ENCODE peak calls at places on chromosomes 11 and 22, in nine cellular contexts. D is smooth muscle cell of the brain vasculature, G is NCI-H510A treated with DMSO at 0.1 percent for 48 hours, U is DMS153, I is erythroblast, H is foreskin fibroblast, P is activated T-cell treated with anti-CD3 and anti-CD28 coated beads for 1 hour, M is amygdala, L is HFF-Myc. N is an unnamed sample.

GRCh38 chr11:80595011-80595410 is 1154.2 kb upstream of the TENM4 start:
- DNase-seq in D (no peak), G (no peak), U (no peak), I (peak), H (no peak), P (no peak), M (no peak), L (no peak), N (peak)

GRCh38 chr11:74373382-74373781 is 24.9 kb downstream of the PGM2L1 start:
- DNase-seq in D (no peak), G (no peak), U (no peak), I (no peak), H (no peak), P (no peak), M (no peak), L (no peak), N (no peak)

GRCh38 chr11:120184946-120185677 is 25.7 kb upstream of the OAF start:
- DNase-seq in D (no peak), G (no peak), U (no peak), I (no peak), H (no peak), P (no peak), M (no peak), L (no peak), N (no peak)

GRCh38 chr22:24937114-24937513 is 9.4 kb downstream of the LHFPL7 start:
- DNase-seq in D (no peak), G (peak), U (peak), I (no peak), H (no peak), P (no peak), M (no peak), L (no peak), N (no peak)

GRCh38 chr11:108432783-108433182 is 34.5 kb downstream of the C11orf65 start:
- DNase-seq in D (no peak), G (no peak), U (no peak), I (no peak), H (no peak), P (no peak), M (no peak), L (no peak), N (no peak)

GRCh38 chr11:10041803-10042202 is 252.2 kb downstream of the SBF2 start:
- DNase-seq in D (no peak), G (no peak), U (no peak), I (no peak), H (no peak), P (no peak), M (no peak), L (no peak), N (no peak)

GRCh38 chr11:88175004-88175706 is at the start of gene RAB38:
- DNase-seq in D (no peak), G (peak), U (no peak), I (peak), H (no peak), P (no peak), M (no peak), L (no peak), N (no peak)

GRCh38 chr22:22068025-22068424 is 85.4 kb upstream of the TOP3B start:
- DNase-seq in D (no peak), G (no peak), U (no peak), I (no peak), H (no peak), P (no peak), M (no peak), L (no peak), N (no peak)

GRCh38 chr22:46078241-46079092 is 71.9 kb upstream of the PPARA start:
- DNase-seq in D (no peak), G (no peak), U (peak), I (no peak), H (peak), P (no peak), M (no peak), L (no peak), N (no peak)

GRCh38 chr11:12245091-12245490 is 132.3 kb upstream of the PARVA start:
- DNase-seq in D (no peak), G (no peak), U (no peak), I (no peak), H (no peak), P (no peak), M (no peak), L (no peak), N (no peak)

GRCh38 chr11:537622-538430 is 499 bp downstream of the LRRC56 start:
- DNase-seq in D (no peak), G (no peak), U (no peak), I (no peak), H (no peak), P (no peak), M (no peak), L (no peak), N (no peak)

GRCh38 chr11:113475160-113475761 is at the start of gene DRD2:
- DNase-seq in D (no peak), G (no peak), U (no peak), I (no peak), H (no peak), P (no peak), M (no peak), L (no peak), N (no peak)